ENCODE peak calls at places on chromosomes 1 and 21, in five cellular contexts. S is HCT116, P is body of pancreas, J is AG10803, G is GM12865. I is an unnamed sample.

GRCh38 chr1:94612081-94612480 is 70.5 kb upstream of the F3 start:
- DNase-seq in S (no peak), P (no peak), J (no peak), G (no peak), I (no peak)

GRCh38 chr1:1361982-1362423 is 3.6 kb upstream of the MXRA8 start:
- DNase-seq in S (no peak), P (no peak), J (peak), G (no peak), I (peak)

GRCh38 chr21:31261759-31262158 is 82.3 kb downstream of the TIAM1 start:
- DNase-seq in S (no peak), P (no peak), J (no peak), G (no peak), I (no peak)

GRCh38 chr1:62685431-62685859 is 2.7 kb downstream of the DOCK7 start:
- DNase-seq in S (no peak), P (no peak), J (peak), G (no peak), I (no peak)

GRCh38 chr1:153734380-153735089 is 6.7 kb downstream of the INTS3 start:
- DNase-seq in S (no peak), P (no peak), J (no peak), G (peak), I (no peak)

GRCh38 chr1:58062635-58063034 is 483.9 kb downstream of the OMA1 start:
- DNase-seq in S (no peak), P (no peak), J (peak), G (no peak), I (no peak)

GRCh38 chr1:24074817-24075725 is 36.9 kb downstream of the MYOM3 start:
- DNase-seq in S (no peak), P (no peak), J (no peak), G (no peak), I (no peak)

GRCh38 chr1:79549191-79549590 is 542.7 kb upstream of the ADGRL4 start:
- DNase-seq in S (no peak), P (no peak), J (no peak), G (no peak), I (no peak)

GRCh38 chr1:233005703-233006102 is 55.3 kb downstream of the NTPCR start:
- DNase-seq in S (no peak), P (no peak), J (peak), G (no peak), I (no peak)

GRCh38 chr1:200802865-200803512 is 64.3 kb downstream of the CAMSAP2 start:
- DNase-seq in S (peak), P (peak), J (peak), G (peak), I (peak)

GRCh38 chr1:65467536-65467935 is 47.1 kb downstream of the LEPR start:
- DNase-seq in S (no peak), P (peak), J (no peak), G (peak), I (no peak)

GRCh38 chr1:243341074-243341473 is 85.2 kb downstream of the SDCCAG8 start:
- DNase-seq in S (no peak), P (no peak), J (no peak), G (no peak), I (no peak)

GRCh38 chr1:28507646-28508434 is 2.0 kb downstream of the RCC1 start:
- DNase-seq in S (no peak), P (no peak), J (no peak), G (no peak), I (no peak)

GRCh38 chr1:31664528-31664927 is 19.9 kb upstream of the PEF1 start:
- DNase-seq in S (no peak), P (no peak), J (no peak), G (no peak), I (no peak)

GRCh38 chr1:153375511-153375910 is at the start of gene S100A12:
- DNase-seq in S (no peak), P (no peak), J (peak), G (no peak), I (no peak)

GRCh38 chr1:208850441-208850840 is 606.3 kb upstream of the PLXNA2 start:
- DNase-seq in S (no peak), P (no peak), J (no peak), G (no peak), I (no peak)

GRCh38 chr1:170768929-170769328 is 105.0 kb downstream of the PRRX1 start:
- DNase-seq in S (no peak), P (no peak), J (no peak), G (no peak), I (no peak)

GRCh38 chr21:44905725-44906084 is 15.0 kb downstream of the ITGB2 start:
- DNase-seq in S (no peak), P (no peak), J (no peak), G (no peak), I (no peak)

GRCh38 chr1:117606608-117607261 is 887 bp downstream of the TENT5C start:
- DNase-seq in S (no peak), P (peak), J (peak), G (peak), I (peak)

GRCh38 chr21:44985441-44986401 is 45.9 kb downstream of the SLX9 start:
- DNase-seq in S (no peak), P (no peak), J (no peak), G (no peak), I (peak)

GRCh38 chr21:24705201-24705600 is 902.1 kb downstream of the MRPL39 start:
- DNase-seq in S (no peak), P (no peak), J (no peak), G (no peak), I (no peak)

GRCh38 chr21:33663241-33663640 is 20.9 kb downstream of the ITSN1 start:
- DNase-seq in S (no peak), P (no peak), J (peak), G (no peak), I (no peak)

GRCh38 chr1:95086949-95087533 is 14.3 kb upstream of the ALG14 start:
- DNase-seq in S (no peak), P (no peak), J (peak), G (peak), I (no peak)

GRCh38 chr1:158146165-158146564 is 34.5 kb upstream of the CD1D start:
- DNase-seq in S (no peak), P (no peak), J (no peak), G (no peak), I (no peak)

GRCh38 chr1:10730985-10731384 is 65.5 kb downstream of the CASZ1 start:
- DNase-seq in S (peak), P (no peak), J (peak), G (no peak), I (no peak)

GRCh38 chr1:193769609-193770008 is 583.2 kb upstream of the B3GALT2 start:
- DNase-seq in S (no peak), P (no peak), J (no peak), G (no peak), I (no peak)

GRCh38 chr1:206713910-206714312 is 29.2 kb downstream of the MAPKAPK2 start:
- DNase-seq in S (no peak), P (no peak), J (peak), G (no peak), I (no peak)

GRCh38 chr1:19130476-19130875 is 79.6 kb downstream of the UBR4 start:
- DNase-seq in S (no peak), P (no peak), J (no peak), G (no peak), I (no peak)

GRCh38 chr1:226403522-226404034 is 4.3 kb downstream of the PARP1 start:
- DNase-seq in S (no peak), P (no peak), J (peak), G (peak), I (no peak)

GRCh38 chr1:154155282-154155681 is 409 bp upstream of the NUP210L start:
- DNase-seq in S (no peak), P (no peak), J (peak), G (no peak), I (peak)

GRCh38 chr1:2257245-2257627 is 29.1 kb downstream of the SKI start:
- DNase-seq in S (no peak), P (no peak), J (peak), G (no peak), I (no peak)

GRCh38 chr1:185862235-185862634 is 128.0 kb downstream of the HMCN1 start:
- DNase-seq in S (no peak), P (no peak), J (no peak), G (no peak), I (no peak)

GRCh38 chr1:34113887-34114286 is 51.1 kb downstream of the CSMD2 start:
- DNase-seq in S (peak), P (no peak), J (peak), G (peak), I (no peak)

GRCh38 chr1:145858238-145858936 is 494 bp downstream of the PIAS3 start:
- DNase-seq in S (no peak), P (peak), J (peak), G (peak), I (peak)

GRCh38 chr1:114037503-114037890 is 58.2 kb downstream of the OLFML3 start:
- DNase-seq in S (no peak), P (no peak), J (no peak), G (no peak), I (no peak)
- H3K4me3 ChIP-seq in S (no peak), P (no peak), J (no peak), G (no peak), I (no peak)

GRCh38 chr1:219773775-219774174 is 154.6 kb downstream of the SLC30A10 start:
- DNase-seq in S (no peak), P (no peak), J (no peak), G (peak), I (no peak)

GRCh38 chr1:219772265-219773036 is 155.9 kb downstream of the SLC30A10 start:
- DNase-seq in S (no peak), P (no peak), J (no peak), G (no peak), I (no peak)

GRCh38 chr1:219774386-219774785 is 154.0 kb downstream of the SLC30A10 start:
- DNase-seq in S (no peak), P (no peak), J (no peak), G (no peak), I (no peak)

GRCh38 chr1:219771039-219771438 is 157.3 kb downstream of the SLC30A10 start:
- DNase-seq in S (peak), P (no peak), J (peak), G (no peak), I (no peak)

DNA sequence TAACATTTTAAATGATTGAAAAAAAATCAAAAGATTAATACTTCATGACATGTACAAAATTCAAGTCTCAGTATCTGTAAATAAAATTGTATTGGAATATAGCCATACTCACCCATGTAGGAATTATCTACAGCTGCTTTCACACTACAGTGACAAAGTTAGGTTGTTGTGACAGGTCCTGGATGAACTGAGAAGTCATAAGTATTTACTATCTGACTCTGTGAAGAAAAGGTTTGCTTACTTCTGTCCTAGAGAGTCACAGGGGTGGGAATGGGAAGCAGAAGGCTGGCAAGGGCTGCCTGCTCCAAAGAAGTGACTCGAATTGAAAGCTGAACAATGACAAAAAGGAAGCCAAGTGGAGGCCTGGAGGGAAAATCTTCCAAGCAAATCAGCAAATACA is 155.2 kb downstream of the SLC30A10 start:
- DNase-seq in S (no peak), P (no peak), J (no peak), G (no peak), I (no peak)
- TF ChIP-seq CTCF in S (no peak), P (no peak), J (no peak), G (no peak), I (no peak)

DNA sequence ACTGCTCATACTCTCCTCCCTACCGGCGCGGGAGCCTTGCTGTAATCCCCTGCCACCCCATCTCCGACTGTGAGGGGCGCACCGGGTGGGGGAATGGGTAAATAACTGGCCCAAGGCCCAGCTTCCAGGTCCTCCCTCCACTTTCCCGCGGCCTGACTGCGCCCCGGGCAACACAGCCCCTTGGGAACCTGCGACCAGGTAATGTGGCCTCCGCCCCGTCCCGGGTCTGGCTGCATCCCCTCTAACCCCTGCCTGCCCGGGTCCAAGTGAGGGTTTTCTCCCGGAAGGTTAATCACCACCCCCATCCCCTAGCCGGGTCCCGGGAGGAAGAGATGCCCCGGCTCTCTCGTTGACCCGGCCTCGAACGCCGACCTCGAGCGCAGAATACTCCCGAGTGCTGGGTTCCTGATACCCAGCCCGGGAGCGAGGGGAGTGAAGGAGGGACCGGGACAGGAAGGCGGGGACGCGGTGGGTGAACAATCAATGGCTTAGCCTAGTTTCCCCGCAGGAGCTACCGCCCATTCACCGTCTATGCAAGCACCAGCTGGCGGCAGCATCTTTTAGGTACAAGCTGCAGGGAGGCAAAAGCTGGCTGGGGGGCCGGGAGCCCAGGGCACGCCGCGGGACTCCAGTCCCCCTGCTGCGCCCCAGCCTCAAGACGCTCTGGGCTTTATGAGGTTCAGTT is 5.9 kb upstream of the LHX9 start:
- DNase-seq in S (no peak), P (no peak), J (no peak), G (no peak), I (no peak)
- H3K4me3 ChIP-seq in S (no peak), P (no peak), J (peak), G (no peak), I (no peak)

DNA sequence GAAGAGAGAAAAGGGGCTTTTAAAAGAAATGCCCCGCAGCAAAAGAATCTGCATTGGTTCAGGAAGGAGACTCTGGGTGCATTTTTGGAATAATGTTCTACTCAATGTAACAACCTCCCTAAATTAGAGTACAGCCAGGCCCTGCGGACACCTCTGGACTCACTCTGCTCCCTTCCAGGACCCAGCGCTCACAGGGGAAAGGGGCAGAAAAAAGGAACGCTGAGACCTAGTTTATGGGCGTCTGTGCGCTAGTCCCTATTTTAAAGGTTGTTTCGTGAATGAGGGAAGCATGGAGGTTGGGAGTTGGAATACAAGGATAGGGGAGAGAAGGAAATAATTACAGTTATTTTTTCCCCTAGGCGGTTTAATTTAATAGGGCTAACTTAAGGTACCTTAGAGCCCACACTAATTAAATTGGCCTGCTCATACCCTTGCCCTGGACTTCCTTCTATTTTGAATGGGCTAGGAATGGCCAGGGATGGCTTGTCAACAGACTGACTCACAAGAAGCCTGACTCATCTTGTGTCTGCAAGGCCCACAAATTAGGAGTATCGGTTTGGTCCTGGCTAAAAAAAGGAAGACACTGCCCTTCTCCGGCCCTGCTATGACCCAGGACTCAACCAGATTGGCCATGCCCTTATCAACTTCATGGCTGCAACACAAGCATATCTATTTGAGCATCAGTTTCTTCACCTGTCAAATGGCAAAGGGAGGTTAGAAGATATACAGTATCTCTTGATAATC is 1.9 kb upstream of the SSBP3 start:
- DNase-seq in S (peak), P (no peak), J (peak), G (peak), I (peak)
- TF ChIP-seq CTCF in S (no peak), P (no peak), J (no peak), G (no peak), I (no peak)

GRCh38 chr1:67686272-67687197 is 1.5 kb downstream of the GADD45A start:
- DNase-seq in S (peak), P (peak), J (peak), G (peak), I (peak)

GRCh38 chr1:67687649-67688048 is 2.6 kb downstream of the GADD45A start:
- DNase-seq in S (no peak), P (no peak), J (peak), G (no peak), I (no peak)

GRCh38 chr1:67688526-67689219 is 3.7 kb downstream of the GADD45A start:
- DNase-seq in S (no peak), P (no peak), J (no peak), G (no peak), I (no peak)

GRCh38 chr1:67685558-67686271 is 714 bp downstream of the GADD45A start:
- DNase-seq in S (no peak), P (peak), J (peak), G (peak), I (peak)

DNA sequence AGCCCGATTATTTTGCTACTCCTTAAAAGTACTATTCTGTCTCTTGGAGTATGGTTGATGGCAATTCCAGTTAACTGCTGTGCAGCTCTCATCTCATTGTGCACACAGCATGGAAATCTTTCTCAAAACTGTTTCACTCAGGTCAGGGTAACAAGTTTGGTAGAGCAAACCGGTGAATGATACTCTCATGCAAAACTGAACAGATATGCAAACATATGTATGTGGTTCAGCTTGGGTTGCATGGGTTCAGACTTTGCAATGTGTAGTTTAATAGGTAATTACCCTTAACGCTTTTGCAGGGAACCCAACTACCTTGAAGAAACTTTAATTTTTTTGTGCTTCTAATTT is 2.2 kb downstream of the GADD45A start:
- DNase-seq in S (no peak), P (no peak), J (no peak), G (peak), I (no peak)
- H3K4me3 ChIP-seq in S (peak), P (no peak), J (peak), G (peak), I (peak)

DNA sequence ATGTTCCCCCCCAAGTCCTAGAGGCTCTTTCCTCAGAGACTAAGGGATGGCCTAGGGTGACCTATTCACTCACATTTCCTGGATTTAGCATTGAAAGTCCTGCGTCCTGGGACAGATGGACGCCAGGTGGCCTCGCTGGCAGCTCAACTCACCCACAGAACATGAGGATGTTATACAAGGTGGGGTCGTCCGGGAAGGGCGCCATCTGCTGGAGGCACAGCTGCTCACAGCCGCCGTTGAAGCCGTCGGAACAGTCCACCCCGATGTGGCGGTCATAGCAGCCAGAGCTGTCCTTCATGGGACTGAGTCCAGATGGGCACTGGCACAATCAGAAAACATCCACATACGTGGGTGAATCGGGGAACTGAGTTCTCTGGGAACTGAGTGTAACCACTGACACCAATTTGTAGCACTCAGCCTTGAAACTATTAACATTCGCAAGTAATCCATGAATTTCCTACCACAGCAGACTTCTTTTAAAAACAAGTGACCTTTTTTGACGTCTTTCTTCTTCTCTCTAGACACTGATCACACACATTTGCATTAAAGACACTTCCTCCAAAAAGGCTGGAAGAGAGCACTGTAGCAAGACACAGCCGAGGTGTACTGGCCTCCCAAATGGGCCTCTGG is 215.4 kb downstream of the ASTN1 start:
- DNase-seq in S (peak), P (peak), J (peak), G (peak), I (no peak)
- TF ChIP-seq CTCF in S (peak), P (peak), J (peak), G (peak), I (no peak)

DNA sequence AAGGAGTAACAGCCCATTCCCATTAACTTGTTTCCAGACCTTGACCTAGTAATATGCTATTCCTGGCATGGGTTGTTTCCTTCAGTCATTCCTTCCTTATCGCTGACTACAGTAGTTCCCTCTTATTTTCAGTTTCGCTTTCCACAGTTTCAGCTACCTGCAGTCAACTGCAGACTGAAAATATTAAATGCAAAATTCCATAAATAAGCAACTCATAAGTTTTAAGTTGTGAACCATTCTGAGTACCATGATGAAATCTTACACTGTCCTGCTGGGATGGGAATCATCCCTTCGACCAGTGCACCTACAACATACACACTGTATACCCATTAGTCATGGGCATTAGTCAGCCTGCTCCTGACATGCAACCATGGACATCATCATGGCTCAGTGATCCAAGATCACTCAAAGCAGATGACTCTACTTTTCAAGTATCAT is 66.7 kb downstream of the CCDC30 start:
- DNase-seq in S (no peak), P (no peak), J (peak), G (no peak), I (no peak)
- H3K4me3 ChIP-seq in S (no peak), P (no peak), J (no peak), G (no peak), I (no peak)

I was measured in ovary.